ENCODE peak calls at places on chromosome 20, in eight cellular contexts. One of them, this sample, is unnamed.

GRCh38 chr20:40689100-40689942 is at the start of gene MAFB:
- DNase-seq in mesendoderm: peak; percentile 88
- DNase-seq in GM23248: peak; percentile 98
- DNase-seq in pancreas: peak; percentile 91
- DNase-seq in kidney: peak; percentile 98
- DNase-seq in psoas muscle: peak; percentile 97
- DNase-seq in CD4-positive, alpha-beta memory T cell: no peak
- DNase-seq in CD8-positive, alpha-beta memory T cell: no peak
- DNase-seq in this sample: no peak

GRCh38 chr20:47534405-47534804 is 32.7 kb downstream of the NCOA3 start:
- DNase-seq in pancreas: no peak
- DNase-seq in CD4-positive, alpha-beta memory T cell: no peak
- DNase-seq in mesendoderm: no peak
- DNase-seq in kidney: no peak
- DNase-seq in GM23248: no peak
- DNase-seq in psoas muscle: no peak
- DNase-seq in CD8-positive, alpha-beta memory T cell: no peak
- DNase-seq in this sample: no peak

GRCh38 chr20:6502219-6502618 is 265.3 kb upstream of the BMP2 start:
- DNase-seq in pancreas: no peak
- DNase-seq in kidney: no peak
- DNase-seq in CD8-positive, alpha-beta memory T cell: no peak
- DNase-seq in GM23248: no peak
- DNase-seq in CD4-positive, alpha-beta memory T cell: no peak
- DNase-seq in mesendoderm: no peak
- DNase-seq in psoas muscle: no peak
- DNase-seq in this sample: no peak

GRCh38 chr20:23629017-23629541 is 8.7 kb downstream of the CST3 start:
- DNase-seq in CD8-positive, alpha-beta memory T cell: no peak
- DNase-seq in GM23248: peak; percentile 76
- DNase-seq in kidney: no peak
- DNase-seq in pancreas: no peak
- DNase-seq in mesendoderm: peak; percentile 72
- DNase-seq in CD4-positive, alpha-beta memory T cell: no peak
- DNase-seq in psoas muscle: peak; percentile 75
- DNase-seq in this sample: peak; percentile 56

GRCh38 chr20:45012682-45013302 is 46.5 kb downstream of the STK4 start:
- DNase-seq in psoas muscle: no peak
- DNase-seq in CD8-positive, alpha-beta memory T cell: no peak
- DNase-seq in pancreas: no peak
- DNase-seq in CD4-positive, alpha-beta memory T cell: no peak
- DNase-seq in GM23248: peak; percentile 76
- DNase-seq in kidney: no peak
- DNase-seq in mesendoderm: peak; percentile 82
- DNase-seq in this sample: no peak

GRCh38 chr20:32456869-32457421 is 98.8 kb downstream of the ASXL1 start:
- DNase-seq in CD4-positive, alpha-beta memory T cell: no peak
- DNase-seq in kidney: peak; percentile 85
- DNase-seq in CD8-positive, alpha-beta memory T cell: no peak
- DNase-seq in mesendoderm: peak; percentile 78
- DNase-seq in psoas muscle: peak; percentile 61
- DNase-seq in GM23248: peak; percentile 71
- DNase-seq in pancreas: peak; percentile 36
- DNase-seq in this sample: no peak

GRCh38 chr20:32333988-32334885 is 23.9 kb upstream of the ASXL1 start:
- DNase-seq in pancreas: peak; percentile 59
- DNase-seq in mesendoderm: no peak
- DNase-seq in psoas muscle: no peak
- DNase-seq in CD4-positive, alpha-beta memory T cell: peak; percentile 53
- DNase-seq in kidney: peak; percentile 86
- DNase-seq in CD8-positive, alpha-beta memory T cell: peak; percentile 61
- DNase-seq in GM23248: no peak
- DNase-seq in this sample: no peak

GRCh38 chr20:17716331-17716730 is 16.6 kb downstream of the BANF2 start:
- DNase-seq in CD8-positive, alpha-beta memory T cell: no peak
- DNase-seq in CD4-positive, alpha-beta memory T cell: no peak
- DNase-seq in pancreas: no peak
- DNase-seq in kidney: no peak
- DNase-seq in mesendoderm: no peak
- DNase-seq in psoas muscle: no peak
- DNase-seq in GM23248: no peak
- DNase-seq in this sample: no peak

GRCh38 chr20:21781446-21782075 is 76.1 kb downstream of the PAX1 start:
- DNase-seq in psoas muscle: no peak
- DNase-seq in GM23248: no peak
- DNase-seq in kidney: no peak
- DNase-seq in pancreas: no peak
- DNase-seq in CD8-positive, alpha-beta memory T cell: no peak
- DNase-seq in mesendoderm: no peak
- DNase-seq in CD4-positive, alpha-beta memory T cell: no peak
- DNase-seq in this sample: no peak

GRCh38 chr20:9051508-9051907 is 17.4 kb upstream of the PLCB4 start:
- DNase-seq in pancreas: no peak
- DNase-seq in mesendoderm: peak; percentile 84
- DNase-seq in CD8-positive, alpha-beta memory T cell: no peak
- DNase-seq in kidney: no peak
- DNase-seq in psoas muscle: no peak
- DNase-seq in CD4-positive, alpha-beta memory T cell: no peak
- DNase-seq in GM23248: peak; percentile 98
- DNase-seq in this sample: peak; percentile 30

GRCh38 chr20:740162-740561 is 28.1 kb downstream of the SLC52A3 start:
- DNase-seq in CD4-positive, alpha-beta memory T cell: no peak
- DNase-seq in mesendoderm: no peak
- DNase-seq in pancreas: no peak
- DNase-seq in psoas muscle: no peak
- DNase-seq in kidney: no peak
- DNase-seq in GM23248: no peak
- DNase-seq in CD8-positive, alpha-beta memory T cell: no peak
- DNase-seq in this sample: no peak

GRCh38 chr20:48897298-48898044 is 24.0 kb upstream of the ARFGEF2 start:
- DNase-seq in mesendoderm: no peak
- DNase-seq in GM23248: peak; percentile 86
- DNase-seq in psoas muscle: no peak
- DNase-seq in pancreas: no peak
- DNase-seq in CD4-positive, alpha-beta memory T cell: no peak
- DNase-seq in CD8-positive, alpha-beta memory T cell: no peak
- DNase-seq in kidney: no peak
- DNase-seq in this sample: peak; percentile 91

GRCh38 chr20:47137231-47137865 is 219.2 kb downstream of the ZMYND8 start:
- DNase-seq in CD8-positive, alpha-beta memory T cell: no peak
- DNase-seq in psoas muscle: no peak
- DNase-seq in mesendoderm: no peak
- DNase-seq in GM23248: peak; percentile 50
- DNase-seq in CD4-positive, alpha-beta memory T cell: no peak
- DNase-seq in pancreas: no peak
- DNase-seq in kidney: no peak
- DNase-seq in this sample: no peak

GRCh38 chr20:6863355-6863754 is 95.9 kb downstream of the BMP2 start:
- DNase-seq in CD4-positive, alpha-beta memory T cell: no peak
- DNase-seq in mesendoderm: no peak
- DNase-seq in kidney: no peak
- DNase-seq in pancreas: no peak
- DNase-seq in GM23248: no peak
- DNase-seq in CD8-positive, alpha-beta memory T cell: no peak
- DNase-seq in psoas muscle: no peak
- DNase-seq in this sample: no peak

GRCh38 chr20:11376998-11377397 is 540.7 kb upstream of the BTBD3 start:
- DNase-seq in CD4-positive, alpha-beta memory T cell: no peak
- DNase-seq in CD8-positive, alpha-beta memory T cell: no peak
- DNase-seq in psoas muscle: no peak
- DNase-seq in pancreas: no peak
- DNase-seq in mesendoderm: no peak
- DNase-seq in kidney: no peak
- DNase-seq in GM23248: peak; percentile 41
- DNase-seq in this sample: no peak

GRCh38 chr20:11170025-11170424 is 496.2 kb upstream of the JAG1 start:
- DNase-seq in psoas muscle: no peak
- DNase-seq in pancreas: no peak
- DNase-seq in GM23248: no peak
- DNase-seq in kidney: no peak
- DNase-seq in mesendoderm: no peak
- DNase-seq in CD8-positive, alpha-beta memory T cell: no peak
- DNase-seq in CD4-positive, alpha-beta memory T cell: no peak
- DNase-seq in this sample: no peak

GRCh38 chr20:59043698-59044097 is 1.1 kb upstream of the PRELID3B start:
- DNase-seq in CD8-positive, alpha-beta memory T cell: no peak
- DNase-seq in pancreas: no peak
- DNase-seq in CD4-positive, alpha-beta memory T cell: peak; percentile 52
- DNase-seq in mesendoderm: no peak
- DNase-seq in kidney: no peak
- DNase-seq in psoas muscle: no peak
- DNase-seq in GM23248: peak; percentile 71
- DNase-seq in this sample: no peak

GRCh38 chr20:63612276-63612931 is 14.5 kb downstream of the GMEB2 start:
- DNase-seq in CD4-positive, alpha-beta memory T cell: no peak
- DNase-seq in mesendoderm: no peak
- DNase-seq in GM23248: no peak
- DNase-seq in pancreas: no peak
- DNase-seq in psoas muscle: no peak
- DNase-seq in kidney: peak; percentile 55
- DNase-seq in CD8-positive, alpha-beta memory T cell: no peak
- DNase-seq in this sample: no peak
- H3K4me1 ChIP-seq in CD4-positive, alpha-beta memory T cell: no peaks in the 10 kb centered on the region
- H3K4me1 ChIP-seq in mesendoderm: no peaks in the 10 kb centered on the region
- H3K4me1 ChIP-seq in GM23248: no peaks in the 10 kb centered on the region
- H3K4me1 ChIP-seq in pancreas: no peaks in the 10 kb centered on the region
- H3K4me1 ChIP-seq in psoas muscle: no peaks in the 10 kb centered on the region
- H3K4me1 ChIP-seq in kidney: no peaks in the 10 kb centered on the region
- H3K4me1 ChIP-seq in CD8-positive, alpha-beta memory T cell: no peaks in the 10 kb centered on the region
- H3K4me1 ChIP-seq in this sample: no peaks in the 10 kb centered on the region

GRCh38 chr20:35611482-35611881 is 4.1 kb upstream of the SPAG4 start:
- DNase-seq in kidney: no peak
- DNase-seq in pancreas: no peak
- DNase-seq in psoas muscle: no peak
- DNase-seq in GM23248: no peak
- DNase-seq in CD8-positive, alpha-beta memory T cell: no peak
- DNase-seq in mesendoderm: no peak
- DNase-seq in CD4-positive, alpha-beta memory T cell: no peak
- DNase-seq in this sample: no peak
- H3K27ac ChIP-seq in kidney: no peak overlapping the region
- H3K27ac ChIP-seq in pancreas: no peak overlapping the region
- H3K27ac ChIP-seq in psoas muscle: no peak overlapping the region
- H3K27ac ChIP-seq in GM23248: no peak overlapping the region
- H3K27ac ChIP-seq in CD8-positive, alpha-beta memory T cell: no peak overlapping the region
- H3K27ac ChIP-seq in mesendoderm: no peak overlapping the region
- H3K27ac ChIP-seq in CD4-positive, alpha-beta memory T cell: no peak overlapping the region
- H3K27ac ChIP-seq in this sample: no peak overlapping the region

DNA sequence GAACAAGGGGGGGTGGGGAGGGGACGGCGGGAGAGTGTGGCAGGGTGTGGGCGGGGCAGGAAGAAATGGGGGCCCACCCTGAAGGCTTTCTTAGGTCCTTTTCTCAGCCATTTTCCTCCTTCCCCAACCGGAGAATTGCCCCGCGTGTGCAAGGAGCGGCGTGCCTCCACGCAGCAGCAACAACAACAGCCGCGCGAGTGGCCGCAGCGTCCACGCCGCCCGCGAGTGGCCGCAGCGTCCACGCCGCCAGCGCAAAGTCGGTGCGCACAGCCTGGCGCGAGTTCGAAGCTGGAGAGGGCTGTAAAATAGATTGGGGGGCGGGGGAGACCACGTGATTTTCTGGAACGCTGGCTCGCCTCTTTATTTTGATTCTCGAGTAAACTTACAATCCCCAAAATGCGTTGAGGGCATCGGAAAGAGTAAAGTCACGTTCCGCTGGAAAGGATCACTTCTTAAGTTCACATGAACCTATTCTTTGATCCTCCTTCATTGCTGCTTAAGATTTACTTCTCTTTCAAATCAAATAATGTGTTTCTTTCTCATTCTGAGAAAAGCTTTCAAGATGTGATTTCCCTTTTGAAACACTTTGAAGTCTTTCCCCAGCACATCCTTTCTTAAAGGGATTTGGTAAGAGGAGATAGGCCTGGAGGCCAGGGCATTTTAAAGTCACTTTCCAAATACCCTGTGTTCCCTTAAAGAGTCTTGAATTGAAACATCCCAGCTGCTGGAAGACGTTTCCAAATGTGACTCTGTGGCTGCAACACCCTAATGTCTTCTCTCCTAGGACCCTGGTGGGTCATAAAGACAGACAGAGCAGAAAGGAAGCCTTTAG is 66.7 kb upstream of the ZNF217 start:
- DNase-seq in CD4-positive, alpha-beta memory T cell: no peak
- DNase-seq in pancreas: no peak
- DNase-seq in mesendoderm: no peak
- DNase-seq in kidney: peak; percentile 77
- DNase-seq in psoas muscle: peak; percentile 58
- DNase-seq in GM23248: peak; percentile 32
- DNase-seq in CD8-positive, alpha-beta memory T cell: no peak
- DNase-seq in this sample: no peak
- H3K4me3 ChIP-seq in CD4-positive, alpha-beta memory T cell: peak overlapping the region; percentile 66
- H3K4me3 ChIP-seq in pancreas: peak overlapping the region; percentile 38
- H3K4me3 ChIP-seq in mesendoderm: peak overlapping the region; percentile 36
- H3K4me3 ChIP-seq in kidney: peak overlapping the region; percentile 76
- H3K4me3 ChIP-seq in psoas muscle: peak overlapping the region; percentile 60
- H3K4me3 ChIP-seq in GM23248: peak overlapping the region; percentile 62
- H3K4me3 ChIP-seq in CD8-positive, alpha-beta memory T cell: peak overlapping the region; percentile 54
- H3K4me3 ChIP-seq in this sample: no peak overlapping the region

GRCh38 chr20:24891546-24892393 is 57.3 kb upstream of the CST7 start:
- DNase-seq in pancreas: no peak
- DNase-seq in CD4-positive, alpha-beta memory T cell: no peak
- DNase-seq in kidney: no peak
- DNase-seq in CD8-positive, alpha-beta memory T cell: no peak
- DNase-seq in psoas muscle: no peak
- DNase-seq in GM23248: no peak
- DNase-seq in mesendoderm: no peak
- DNase-seq in this sample: no peak
- H3K4me1 ChIP-seq in pancreas: no peaks in the 10 kb centered on the region
- H3K4me1 ChIP-seq in CD4-positive, alpha-beta memory T cell: no peaks in the 10 kb centered on the region
- H3K4me1 ChIP-seq in kidney: no peaks in the 10 kb centered on the region
- H3K4me1 ChIP-seq in CD8-positive, alpha-beta memory T cell: no peaks in the 10 kb centered on the region
- H3K4me1 ChIP-seq in psoas muscle: no peaks in the 10 kb centered on the region
- H3K4me1 ChIP-seq in GM23248: no peaks in the 10 kb centered on the region
- H3K4me1 ChIP-seq in mesendoderm: no peaks in the 10 kb centered on the region
- H3K4me1 ChIP-seq in this sample: no peaks in the 10 kb centered on the region

GRCh38 chr20:63700199-63701050 is 4.0 kb downstream of the TNFRSF6B start:
- DNase-seq in pancreas: no peak
- DNase-seq in psoas muscle: peak; percentile 59
- DNase-seq in kidney: peak; percentile 78
- DNase-seq in GM23248: no peak
- DNase-seq in mesendoderm: no peak
- DNase-seq in CD8-positive, alpha-beta memory T cell: peak; percentile 42
- DNase-seq in CD4-positive, alpha-beta memory T cell: peak; percentile 19
- DNase-seq in this sample: no peak
- H3K27ac ChIP-seq in pancreas: no peak overlapping the region
- H3K27ac ChIP-seq in psoas muscle: no peak overlapping the region
- H3K27ac ChIP-seq in kidney: no peak overlapping the region
- H3K27ac ChIP-seq in GM23248: peak overlapping the region; percentile 87
- H3K27ac ChIP-seq in mesendoderm: no peak overlapping the region
- H3K27ac ChIP-seq in CD8-positive, alpha-beta memory T cell: no peak overlapping the region
- H3K27ac ChIP-seq in CD4-positive, alpha-beta memory T cell: no peak overlapping the region
- H3K27ac ChIP-seq in this sample: peak overlapping the region; percentile 77

GRCh38 chr20:2509794-2510193 is 1.1 kb upstream of the ZNF343 start:
- DNase-seq in CD4-positive, alpha-beta memory T cell: no peak
- DNase-seq in GM23248: no peak
- DNase-seq in psoas muscle: no peak
- DNase-seq in CD8-positive, alpha-beta memory T cell: no peak
- DNase-seq in kidney: no peak
- DNase-seq in pancreas: no peak
- DNase-seq in mesendoderm: peak; percentile 83
- DNase-seq in this sample: no peak
- H3K4me3 ChIP-seq in CD4-positive, alpha-beta memory T cell: no peak overlapping the region
- H3K4me3 ChIP-seq in GM23248: peak overlapping the region; percentile 96
- H3K4me3 ChIP-seq in psoas muscle: peak overlapping the region; percentile 88
- H3K4me3 ChIP-seq in CD8-positive, alpha-beta memory T cell: no peak overlapping the region
- H3K4me3 ChIP-seq in kidney: no peak overlapping the region
- H3K4me3 ChIP-seq in pancreas: no peak overlapping the region
- H3K4me3 ChIP-seq in mesendoderm: no peak overlapping the region
- H3K4me3 ChIP-seq in this sample: peak overlapping the region; percentile 73

GRCh38 chr20:50242178-50242514 is 51.5 kb downstream of the CEBPB start:
- DNase-seq in CD4-positive, alpha-beta memory T cell: no peak
- DNase-seq in kidney: no peak
- DNase-seq in CD8-positive, alpha-beta memory T cell: no peak
- DNase-seq in mesendoderm: no peak
- DNase-seq in psoas muscle: peak; percentile 9
- DNase-seq in pancreas: no peak
- DNase-seq in GM23248: no peak
- DNase-seq in this sample: no peak
- H3K4me1 ChIP-seq in CD4-positive, alpha-beta memory T cell: no peaks in the 10 kb centered on the region
- H3K4me1 ChIP-seq in kidney: no peaks in the 10 kb centered on the region
- H3K4me1 ChIP-seq in CD8-positive, alpha-beta memory T cell: no peaks in the 10 kb centered on the region
- H3K4me1 ChIP-seq in mesendoderm: no peaks in the 10 kb centered on the region
- H3K4me1 ChIP-seq in psoas muscle: no peaks in the 10 kb centered on the region
- H3K4me1 ChIP-seq in pancreas: peaks cover 4% of the 10 kb centered on the region
- H3K4me1 ChIP-seq in GM23248: peaks cover 7% of the 10 kb centered on the region
- H3K4me1 ChIP-seq in this sample: peaks cover 28% of the 10 kb centered on the region